ENCODE peak calls at places on chromosomes 7 and 10, in nine cellular contexts. L is left ventricle myocardium inferior; S is prostate gland; M is body of pancreas; W is IMR-90; F is naive thymus-derived CD4-positive, alpha-beta T cell; D is thoracic aorta; T is heart right ventricle; V is pancreas. P is an unnamed sample. For H3K4me1, the result is how much of the 10 kb centered on the place peaks cover.

GRCh38 chr10:97434055-97434454 is 8.1 kb downstream of the PGAM1 start:
- DNase-seq in D (no peak), F (no peak), L (no peak), M (no peak), W (no peak), T (no peak), S (no peak), V (no peak), P (no peak)

GRCh38 chr10:110864662-110865140 is 7.0 kb upstream of the PDCD4 start:
- DNase-seq in T (no peak), L (no peak), S (no peak), F (no peak), D (no peak), W (no peak), V (no peak), M (peak), P (peak)

GRCh38 chr7:28747854-28748253 is 210.3 kb downstream of the TRIL start:
- DNase-seq in D (no peak), S (no peak), V (no peak), M (no peak), L (no peak), T (no peak), W (no peak), F (no peak), P (no peak)

GRCh38 chr7:100563809-100564400 is 9.8 kb downstream of the SAP25 start:
- DNase-seq in V (peak), L (peak), M (peak), S (peak), W (peak), D (peak), F (peak), T (peak), P (peak)

GRCh38 chr7:35905555-35905954 is 104.7 kb downstream of the SEPTIN7 start:
- DNase-seq in D (no peak), S (no peak), L (no peak), W (peak), F (no peak), V (no peak), T (no peak), M (no peak), P (no peak)

GRCh38 chr10:43851030-43851429 is 202.3 kb upstream of the ZNF32 start:
- DNase-seq in V (peak), W (no peak), D (no peak), F (no peak), S (no peak), T (no peak), L (no peak), M (peak), P (no peak)

GRCh38 chr10:536371-536925 is 153.0 kb downstream of the DIP2C start:
- DNase-seq in V (no peak), L (no peak), T (no peak), S (no peak), M (no peak), W (peak), D (no peak), F (no peak), P (no peak)

GRCh38 chr10:129192344-129193128 is 274.5 kb upstream of the MGMT start:
- DNase-seq in F (no peak), L (peak), V (peak), W (no peak), S (no peak), M (peak), T (peak), D (no peak), P (no peak)

GRCh38 chr10:44396671-44397191 is 11.8 kb upstream of the CXCL12 start:
- DNase-seq in V (no peak), L (no peak), M (no peak), T (no peak), D (no peak), F (no peak), W (no peak), S (no peak), P (no peak)

GRCh38 chr7:149355390-149356048 is 93.5 kb downstream of the ZNF783 start:
- DNase-seq in T (no peak), V (no peak), F (no peak), D (no peak), W (no peak), S (peak), M (no peak), L (no peak), P (no peak)

GRCh38 chr7:25922296-25922695 is 229.7 kb upstream of the NFE2L3 start:
- DNase-seq in L (no peak), D (no peak), W (no peak), V (no peak), S (no peak), M (no peak), F (no peak), T (no peak), P (no peak)

GRCh38 chr10:58508316-58508715 is 4.4 kb upstream of the BICC1 start:
- DNase-seq in L (no peak), W (peak), F (no peak), V (no peak), S (no peak), M (no peak), D (no peak), T (no peak), P (no peak)

GRCh38 chr10:46787321-46787615 is 124.0 kb upstream of the PTPN20 start:
- DNase-seq in D (no peak), T (no peak), M (peak), V (peak), F (no peak), L (no peak), S (peak), W (peak), P (no peak)

GRCh38 chr7:76301000-76301399 is 1.5 kb upstream of the HSPB1 start:
- DNase-seq in V (no peak), W (no peak), S (no peak), D (no peak), M (no peak), L (no peak), T (no peak), F (no peak), P (no peak)

GRCh38 chr7:1058821-1059199 is 14.5 kb downstream of the GPR146 start:
- DNase-seq in T (no peak), V (no peak), F (no peak), D (no peak), M (no peak), S (no peak), W (peak), L (no peak), P (no peak)

GRCh38 chr7:25454562-25455031 is 226.3 kb upstream of the NPVF start:
- DNase-seq in S (no peak), V (no peak), L (peak), M (peak), F (no peak), D (no peak), W (no peak), T (peak), P (no peak)

GRCh38 chr10:123556049-123556448 is 110.1 kb upstream of the GPR26 start:
- DNase-seq in M (no peak), V (no peak), W (no peak), D (no peak), S (no peak), T (no peak), F (no peak), L (no peak), P (no peak)

GRCh38 chr7:152594801-152595200 is 81.1 kb downstream of the XRCC2 start:
- DNase-seq in M (no peak), T (no peak), V (no peak), D (no peak), L (no peak), W (no peak), S (no peak), F (no peak), P (no peak)

GRCh38 chr10:86365346-86366032 is 1.1 kb downstream of the GRID1 start:
- DNase-seq in D (no peak), M (no peak), T (no peak), S (no peak), F (no peak), L (no peak), W (no peak), V (no peak), P (no peak)

GRCh38 chr10:100022403-100022802 is 12.7 kb upstream of the DNMBP start:
- DNase-seq in L (no peak), D (no peak), M (no peak), F (no peak), W (peak), T (no peak), V (no peak), S (no peak), P (no peak)

DNA sequence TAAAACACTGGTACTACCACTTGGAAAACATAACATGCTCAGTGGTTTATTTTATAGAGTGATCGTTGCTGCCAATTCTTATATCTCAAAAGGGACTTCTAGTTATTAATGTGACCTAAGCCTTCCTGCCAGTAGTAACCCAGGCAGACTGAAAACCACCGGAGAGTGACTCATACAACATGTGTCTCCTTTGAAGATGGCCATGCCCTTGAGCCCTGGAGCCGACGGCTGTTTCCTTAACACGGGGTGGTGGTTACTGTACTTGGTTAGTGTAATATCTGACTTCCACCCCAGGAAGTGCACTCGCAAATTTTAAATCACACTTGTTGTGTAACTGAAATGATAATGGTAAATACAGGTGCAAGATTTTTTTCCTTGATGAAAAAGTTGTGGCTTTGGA is 30.5 kb downstream of the JAKMIP3 start:
- DNase-seq in W (peak), F (no peak), T (no peak), V (no peak), M (no peak), S (no peak), L (no peak), D (no peak), P (no peak)
- H3K4me1 ChIP-seq in W (under half), F (under half), T (under half), V (under half), M (under half), S (under half), L (under half), D (under half), P (under half)

GRCh38 chr7:47934831-47935230 is 13.4 kb downstream of the PKD1L1 start:
- DNase-seq in V (no peak), L (no peak), M (no peak), W (no peak), D (no peak), T (no peak), S (no peak), F (no peak), P (no peak)
- H3K4me1 ChIP-seq in V (under half), L (under half), M (under half), W (under half), D (under half), T (under half), S (under half), F (under half), P (under half)

GRCh38 chr10:32171213-32171612 is 115.0 kb upstream of the KIF5B start:
- DNase-seq in V (peak), T (no peak), W (no peak), D (no peak), S (peak), L (no peak), F (no peak), M (peak), P (no peak)

GRCh38 chr10:32180354-32181280 is 124.4 kb upstream of the KIF5B start:
- DNase-seq in D (no peak), V (no peak), S (no peak), L (no peak), T (no peak), W (no peak), F (no peak), M (no peak), P (no peak)

GRCh38 chr10:32179836-32180235 is 123.6 kb upstream of the KIF5B start:
- DNase-seq in L (no peak), V (no peak), M (no peak), T (no peak), F (no peak), S (no peak), D (no peak), W (no peak), P (no peak)

GRCh38 chr10:32174349-32174893 is 118.2 kb upstream of the KIF5B start:
- DNase-seq in F (no peak), D (no peak), V (no peak), W (no peak), L (no peak), S (no peak), T (no peak), M (no peak), P (no peak)

DNA sequence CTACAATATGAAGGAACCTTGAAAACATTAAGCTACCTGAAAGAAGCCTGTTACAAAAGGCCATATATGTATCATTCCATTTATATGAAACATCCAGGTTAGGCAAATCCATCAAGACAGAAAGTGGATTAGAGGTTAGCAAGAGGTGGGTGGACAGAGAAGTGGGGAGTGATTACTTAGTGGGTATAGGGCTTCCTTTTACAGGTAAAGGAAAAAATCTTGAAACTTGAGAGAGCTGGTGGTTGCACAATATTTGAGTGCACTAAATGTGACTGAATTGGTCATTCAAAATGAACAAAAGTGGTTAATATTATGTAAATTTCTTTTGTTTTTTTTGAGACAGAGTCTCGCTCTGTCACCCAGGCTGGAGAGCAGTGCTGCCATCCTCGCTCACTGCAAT is 119.4 kb upstream of the KIF5B start:
- DNase-seq in S (no peak), D (no peak), T (no peak), F (no peak), W (no peak), M (no peak), L (no peak), V (no peak), P (no peak)
- H3K4me1 ChIP-seq in S (under half), D (under half), T (under half), F (under half), W (under half), M (under half), L (under half), V (under half), P (under half)

DNA sequence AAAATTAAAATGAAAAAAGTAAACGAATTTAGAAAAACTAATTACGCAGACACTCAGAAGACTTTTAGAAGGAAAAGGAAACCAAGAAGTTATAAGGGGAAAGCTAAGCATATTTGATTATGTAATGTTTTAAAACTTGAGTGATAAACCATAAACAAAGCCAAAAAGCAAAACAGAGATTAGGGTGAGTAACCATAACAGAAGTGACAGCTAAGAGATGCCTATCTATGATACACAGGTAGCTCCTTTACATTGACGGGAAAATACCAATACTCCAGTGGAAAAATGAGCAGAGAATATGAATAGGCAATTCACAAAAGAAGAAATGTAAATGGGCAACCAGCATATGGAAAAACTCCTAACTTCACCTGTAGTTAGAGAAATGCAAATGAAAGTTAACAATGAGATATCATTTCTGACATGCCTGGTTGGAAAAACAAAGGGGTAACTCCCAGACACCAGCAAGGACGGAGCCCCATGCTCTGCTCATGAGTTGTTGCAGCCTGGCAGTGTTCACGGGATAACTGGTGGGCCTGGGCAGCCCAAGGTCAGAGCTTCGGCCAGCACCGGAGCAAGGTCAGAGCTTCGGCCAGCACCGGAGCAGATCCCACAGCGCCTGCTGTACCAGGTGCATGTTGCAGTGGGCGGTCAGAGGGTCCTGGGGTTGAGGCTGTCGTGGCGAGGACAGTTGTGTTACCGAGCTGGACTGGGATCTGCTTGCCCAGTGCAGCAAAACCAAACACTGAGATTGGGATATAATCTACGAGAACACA is 58.9 kb downstream of the ALOX5 start:
- DNase-seq in W (no peak), V (no peak), F (no peak), L (no peak), T (no peak), S (no peak), M (no peak), D (no peak), P (no peak)
- H3K4me1 ChIP-seq in W (under half), V (under half), F (under half), L (under half), T (under half), S (under half), M (half or more), D (under half), P (under half)